ENCODE peak calls at places on chromosomes 13 and 19, in six cellular contexts. E, K, V, R, G and M are unnamed samples.

GRCh38 chr19:55228015-55228391 is 560 bp downstream of the TMEM86B start:
- DNase-seq in E (no peak), K (no peak), V (no peak), R (no peak), G (no peak), M (no peak)

GRCh38 chr19:50460161-50460765 is 16.0 kb upstream of the EMC10 start:
- DNase-seq in E (no peak), K (no peak), V (no peak), R (no peak), G (peak; percentile 68), M (peak; percentile 88)

GRCh38 chr19:45211751-45212381 is 33.3 kb downstream of the BLOC1S3 start:
- DNase-seq in E (no peak), K (no peak), V (no peak), R (no peak), G (peak; percentile 19), M (no peak)

GRCh38 chr19:40443930-40444180 is 280 bp downstream of the SERTAD3 start:
- DNase-seq in E (no peak), K (no peak), V (no peak), R (no peak), G (no peak), M (no peak)

GRCh38 chr19:32708457-32708856 is 11.1 kb upstream of the TDRD12 start:
- DNase-seq in E (no peak), K (no peak), V (no peak), R (no peak), G (no peak), M (no peak)

GRCh38 chr13:112770504-112770903 is 80.7 kb downstream of the ATP11A start:
- DNase-seq in E (no peak), K (no peak), V (no peak), R (no peak), G (no peak), M (no peak)

GRCh38 chr13:24615114-24615513 is 65.1 kb upstream of the ATP12A start:
- DNase-seq in E (no peak), K (no peak), V (no peak), R (no peak), G (no peak), M (no peak)

GRCh38 chr19:46032597-46033025 is 8.2 kb downstream of the IGFL4 start:
- DNase-seq in E (no peak), K (no peak), V (no peak), R (no peak), G (no peak), M (peak; percentile 22)

GRCh38 chr13:75393839-75394238 is 88.1 kb downstream of the TBC1D4 start:
- DNase-seq in E (no peak), K (no peak), V (no peak), R (no peak), G (no peak), M (no peak)

GRCh38 chr19:19649580-19649995 is 6.1 kb upstream of the GMIP start:
- DNase-seq in E (no peak), K (no peak), V (no peak), R (no peak), G (no peak), M (no peak)

GRCh38 chr13:48567521-48568331 is 34.8 kb upstream of the RCBTB2 start:
- DNase-seq in E (no peak), K (no peak), V (no peak), R (no peak), G (no peak), M (no peak)

GRCh38 chr13:48570225-48570828 is 37.4 kb upstream of the RCBTB2 start:
- DNase-seq in E (no peak), K (no peak), V (peak; percentile 68), R (no peak), G (no peak), M (no peak)

GRCh38 chr13:48574036-48574796 is 41.3 kb upstream of the RCBTB2 start:
- DNase-seq in E (no peak), K (no peak), V (no peak), R (no peak), G (no peak), M (no peak)

GRCh38 chr13:48573213-48573612 is 40.3 kb upstream of the RCBTB2 start:
- DNase-seq in E (no peak), K (no peak), V (no peak), R (no peak), G (no peak), M (no peak)

DNA sequence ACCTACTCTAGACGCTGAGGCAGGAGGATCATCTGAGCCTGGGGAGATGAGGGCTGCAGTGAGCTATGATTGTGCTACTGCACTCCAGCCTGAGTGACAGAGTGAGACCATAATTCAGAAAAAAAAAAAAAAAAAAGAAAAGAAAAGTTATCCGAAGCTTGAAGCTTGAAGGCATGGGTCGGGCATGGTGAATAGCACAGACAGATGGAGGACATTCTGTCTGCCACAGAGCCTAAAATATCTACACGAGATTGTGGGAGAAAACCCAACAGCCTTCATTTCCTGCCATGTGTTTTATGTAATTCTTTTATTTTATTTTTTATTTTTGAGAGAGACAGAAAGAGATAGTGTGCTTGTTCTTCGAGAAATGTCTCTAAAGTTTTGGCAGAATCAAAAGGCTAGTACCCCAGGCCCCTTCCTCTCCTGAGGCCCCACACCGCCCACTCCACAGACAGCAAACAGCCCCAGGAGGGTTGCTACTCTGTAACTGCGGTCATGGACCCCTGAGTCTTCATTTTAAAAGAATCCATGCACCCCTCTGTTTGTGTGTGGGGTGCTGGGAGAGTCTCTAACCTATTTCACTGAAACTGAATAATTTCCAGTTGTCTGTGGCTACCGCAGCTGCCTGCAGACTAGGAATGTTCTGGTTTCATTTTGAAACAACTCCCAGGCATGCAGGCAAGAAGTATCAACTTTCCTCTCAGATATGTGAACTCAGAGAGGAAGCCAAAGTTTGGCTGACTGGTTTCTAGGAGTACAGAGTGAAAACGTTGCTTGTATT is 38.4 kb upstream of the RCBTB2 start:
- DNase-seq in E (no peak), K (no peak), V (no peak), R (no peak), G (peak; percentile 82), M (no peak)
- H3K4me3 ChIP-seq in E (no peak overlapping the region), K (no peak overlapping the region), V (no peak overlapping the region), R (no peak overlapping the region), G (peak overlapping the region; percentile 17), M (no peak overlapping the region)

GRCh38 chr19:16891696-16892382 is 3.0 kb downstream of the F2RL3 start:
- DNase-seq in E (no peak), K (no peak), V (no peak), R (no peak), G (no peak), M (no peak)
- H3K4me1 ChIP-seq in E (no peaks in the 10 kb centered on the region), K (no peaks in the 10 kb centered on the region), V (no peaks in the 10 kb centered on the region), R (no peaks in the 10 kb centered on the region), G (no peaks in the 10 kb centered on the region), M (no peaks in the 10 kb centered on the region)

GRCh38 chr13:73140804-73141203 is 82.0 kb downstream of the KLF5 start:
- DNase-seq in E (peak; percentile 8), K (no peak), V (no peak), R (no peak), G (no peak), M (no peak)

GRCh38 chr13:73138276-73138950 is 79.6 kb downstream of the KLF5 start:
- DNase-seq in E (no peak), K (no peak), V (no peak), R (no peak), G (peak; percentile 77), M (no peak)

GRCh38 chr13:73138967-73139491 is 80.2 kb downstream of the KLF5 start:
- DNase-seq in E (no peak), K (no peak), V (no peak), R (no peak), G (peak; percentile 21), M (peak; percentile 85)

GRCh38 chr13:73142091-73142490 is 83.3 kb downstream of the KLF5 start:
- DNase-seq in E (peak; percentile 12), K (no peak), V (no peak), R (no peak), G (peak; percentile 14), M (no peak)

GRCh38 chr13:73141292-73141771 is 82.5 kb downstream of the KLF5 start:
- DNase-seq in E (peak; percentile 47), K (no peak), V (no peak), R (no peak), G (peak; percentile 61), M (no peak)
- H3K4me3 ChIP-seq in E (no peak overlapping the region), K (no peak overlapping the region), V (no peak overlapping the region), R (no peak overlapping the region), G (no peak overlapping the region), M (no peak overlapping the region)

GRCh38 chr19:5132698-5133651 is 164.1 kb downstream of the KDM4B start:
- DNase-seq in E (no peak), K (no peak), V (no peak), R (no peak), G (no peak), M (no peak)
- H3K4me1 ChIP-seq in E (no peaks in the 10 kb centered on the region), K (no peaks in the 10 kb centered on the region), V (no peaks in the 10 kb centered on the region), R (no peaks in the 10 kb centered on the region), G (no peaks in the 10 kb centered on the region), M (peaks cover 11% of the 10 kb centered on the region)

GRCh38 chr19:12636631-12637030 is 25.9 kb downstream of the ZNF791 start:
- DNase-seq in E (no peak), K (no peak), V (no peak), R (no peak), G (no peak), M (no peak)

GRCh38 chr19:12638611-12639182 is 27.8 kb downstream of the MAN2B1 start:
- DNase-seq in E (no peak), K (no peak), V (no peak), R (no peak), G (no peak), M (no peak)

GRCh38 chr19:12642506-12642905 is 24.0 kb downstream of the MAN2B1 start:
- DNase-seq in E (no peak), K (no peak), V (no peak), R (no peak), G (no peak), M (no peak)

GRCh38 chr19:12639901-12640613 is 26.5 kb downstream of the MAN2B1 start:
- DNase-seq in E (peak; percentile 55), K (peak; percentile 81), V (peak; percentile 92), R (peak; percentile 95), G (peak; percentile 76), M (peak; percentile 66)

GRCh38 chr19:12641456-12641855 is 25.1 kb downstream of the MAN2B1 start:
- DNase-seq in E (no peak), K (no peak), V (no peak), R (no peak), G (no peak), M (no peak)
- H3K4me3 ChIP-seq in E (no peak overlapping the region), K (no peak overlapping the region), V (no peak overlapping the region), R (no peak overlapping the region), G (no peak overlapping the region), M (no peak overlapping the region)

GRCh38 chr13:32262165-32262564 is 53.0 kb downstream of the ZAR1L start:
- DNase-seq in E (no peak), K (no peak), V (no peak), R (no peak), G (peak; percentile 38), M (no peak)
- H3K4me1 ChIP-seq in E (no peaks in the 10 kb centered on the region), K (no peaks in the 10 kb centered on the region), V (peaks cover 4% of the 10 kb centered on the region), R (no peaks in the 10 kb centered on the region), G (peaks cover 11% of the 10 kb centered on the region), M (peaks cover 83% of the 10 kb centered on the region)